ENCODE peak calls at places on chromosomes 13 and 19, in six cellular contexts. One of them, this sample, is unnamed.

GRCh38 chr13:50222569-50223332 is 207.5 kb downstream of the KCNRG start:
- DNase-seq in T-cell: no peak
- DNase-seq in activated T-helper 1 cell treated with Interleukin-2 at 50 U/mL for 16 hours: no peak
- DNase-seq in nucleus accumbens: no peak
- DNase-seq in GM04504: peak
- DNase-seq in stimulated activated CD8-positive, alpha-beta memory T cell treated with anti-CD3 and anti-CD28 coated beads, Interleukin-12 subunit alpha, Interleukin-12 subunit beta, amount 100 ng/mL, for 4 hours: no peak
- DNase-seq in this sample: peak

GRCh38 chr19:5046339-5047039 is 77.6 kb downstream of the KDM4B start:
- DNase-seq in T-cell: no peak
- DNase-seq in nucleus accumbens: no peak
- DNase-seq in GM04504: peak
- DNase-seq in activated T-helper 1 cell treated with Interleukin-2 at 50 U/mL for 16 hours: no peak
- DNase-seq in stimulated activated CD8-positive, alpha-beta memory T cell treated with anti-CD3 and anti-CD28 coated beads, Interleukin-12 subunit alpha, Interleukin-12 subunit beta, amount 100 ng/mL, for 4 hours: no peak
- DNase-seq in this sample: peak

GRCh38 chr13:111920932-111921705 is 145.8 kb upstream of the SOX1 start:
- DNase-seq in T-cell: no peak
- DNase-seq in nucleus accumbens: no peak
- DNase-seq in GM04504: no peak
- DNase-seq in activated T-helper 1 cell treated with Interleukin-2 at 50 U/mL for 16 hours: no peak
- DNase-seq in stimulated activated CD8-positive, alpha-beta memory T cell treated with anti-CD3 and anti-CD28 coated beads, Interleukin-12 subunit alpha, Interleukin-12 subunit beta, amount 100 ng/mL, for 4 hours: no peak
- DNase-seq in this sample: no peak

GRCh38 chr13:110652231-110652730 is 36.9 kb downstream of the NAXD start:
- DNase-seq in GM04504: no peak
- DNase-seq in activated T-helper 1 cell treated with Interleukin-2 at 50 U/mL for 16 hours: no peak
- DNase-seq in nucleus accumbens: no peak
- DNase-seq in stimulated activated CD8-positive, alpha-beta memory T cell treated with anti-CD3 and anti-CD28 coated beads, Interleukin-12 subunit alpha, Interleukin-12 subunit beta, amount 100 ng/mL, for 4 hours: no peak
- DNase-seq in T-cell: no peak
- DNase-seq in this sample: no peak

GRCh38 chr13:29948246-29948645 is 97.8 kb upstream of the UBL3 start:
- DNase-seq in T-cell: no peak
- DNase-seq in stimulated activated CD8-positive, alpha-beta memory T cell treated with anti-CD3 and anti-CD28 coated beads, Interleukin-12 subunit alpha, Interleukin-12 subunit beta, amount 100 ng/mL, for 4 hours: no peak
- DNase-seq in activated T-helper 1 cell treated with Interleukin-2 at 50 U/mL for 16 hours: no peak
- DNase-seq in nucleus accumbens: no peak
- DNase-seq in GM04504: peak
- DNase-seq in this sample: no peak

GRCh38 chr13:111202745-111203144 is 87.6 kb downstream of the ARHGEF7 start:
- DNase-seq in nucleus accumbens: no peak
- DNase-seq in GM04504: no peak
- DNase-seq in activated T-helper 1 cell treated with Interleukin-2 at 50 U/mL for 16 hours: no peak
- DNase-seq in stimulated activated CD8-positive, alpha-beta memory T cell treated with anti-CD3 and anti-CD28 coated beads, Interleukin-12 subunit alpha, Interleukin-12 subunit beta, amount 100 ng/mL, for 4 hours: no peak
- DNase-seq in T-cell: peak
- DNase-seq in this sample: peak

GRCh38 chr13:20295956-20296355 is 63.8 kb upstream of the GJB6 start:
- DNase-seq in T-cell: no peak
- DNase-seq in GM04504: no peak
- DNase-seq in stimulated activated CD8-positive, alpha-beta memory T cell treated with anti-CD3 and anti-CD28 coated beads, Interleukin-12 subunit alpha, Interleukin-12 subunit beta, amount 100 ng/mL, for 4 hours: no peak
- DNase-seq in nucleus accumbens: no peak
- DNase-seq in activated T-helper 1 cell treated with Interleukin-2 at 50 U/mL for 16 hours: no peak
- DNase-seq in this sample: no peak

GRCh38 chr13:58025821-58026220 is 394.3 kb downstream of the PCDH17 start:
- DNase-seq in nucleus accumbens: no peak
- DNase-seq in T-cell: no peak
- DNase-seq in GM04504: no peak
- DNase-seq in stimulated activated CD8-positive, alpha-beta memory T cell treated with anti-CD3 and anti-CD28 coated beads, Interleukin-12 subunit alpha, Interleukin-12 subunit beta, amount 100 ng/mL, for 4 hours: no peak
- DNase-seq in activated T-helper 1 cell treated with Interleukin-2 at 50 U/mL for 16 hours: no peak
- DNase-seq in this sample: no peak

GRCh38 chr13:23714672-23715071 is 144.5 kb downstream of the TNFRSF19 start:
- DNase-seq in T-cell: no peak
- DNase-seq in nucleus accumbens: no peak
- DNase-seq in GM04504: no peak
- DNase-seq in stimulated activated CD8-positive, alpha-beta memory T cell treated with anti-CD3 and anti-CD28 coated beads, Interleukin-12 subunit alpha, Interleukin-12 subunit beta, amount 100 ng/mL, for 4 hours: no peak
- DNase-seq in activated T-helper 1 cell treated with Interleukin-2 at 50 U/mL for 16 hours: no peak
- DNase-seq in this sample: no peak

GRCh38 chr13:98586400-98587144 is 9.7 kb upstream of the STK24 start:
- DNase-seq in T-cell: no peak
- DNase-seq in nucleus accumbens: no peak
- DNase-seq in GM04504: no peak
- DNase-seq in stimulated activated CD8-positive, alpha-beta memory T cell treated with anti-CD3 and anti-CD28 coated beads, Interleukin-12 subunit alpha, Interleukin-12 subunit beta, amount 100 ng/mL, for 4 hours: no peak
- DNase-seq in activated T-helper 1 cell treated with Interleukin-2 at 50 U/mL for 16 hours: no peak
- DNase-seq in this sample: peak

GRCh38 chr13:43094901-43095300 is 71.5 kb downstream of the DNAJC15 start:
- DNase-seq in stimulated activated CD8-positive, alpha-beta memory T cell treated with anti-CD3 and anti-CD28 coated beads, Interleukin-12 subunit alpha, Interleukin-12 subunit beta, amount 100 ng/mL, for 4 hours: no peak
- DNase-seq in activated T-helper 1 cell treated with Interleukin-2 at 50 U/mL for 16 hours: no peak
- DNase-seq in GM04504: no peak
- DNase-seq in T-cell: no peak
- DNase-seq in nucleus accumbens: no peak
- DNase-seq in this sample: no peak

GRCh38 chr13:107900775-107901174 is 314.6 kb downstream of the LIG4 start:
- DNase-seq in T-cell: no peak
- DNase-seq in GM04504: no peak
- DNase-seq in nucleus accumbens: no peak
- DNase-seq in activated T-helper 1 cell treated with Interleukin-2 at 50 U/mL for 16 hours: no peak
- DNase-seq in stimulated activated CD8-positive, alpha-beta memory T cell treated with anti-CD3 and anti-CD28 coated beads, Interleukin-12 subunit alpha, Interleukin-12 subunit beta, amount 100 ng/mL, for 4 hours: no peak
- DNase-seq in this sample: no peak

GRCh38 chr19:23698711-23699520 is 11.9 kb upstream of the ZNF675 start:
- DNase-seq in stimulated activated CD8-positive, alpha-beta memory T cell treated with anti-CD3 and anti-CD28 coated beads, Interleukin-12 subunit alpha, Interleukin-12 subunit beta, amount 100 ng/mL, for 4 hours: no peak
- DNase-seq in activated T-helper 1 cell treated with Interleukin-2 at 50 U/mL for 16 hours: no peak
- DNase-seq in T-cell: no peak
- DNase-seq in GM04504: no peak
- DNase-seq in nucleus accumbens: no peak
- DNase-seq in this sample: peak

GRCh38 chr13:102870677-102871415 is 25.0 kb downstream of the ERCC5 start:
- DNase-seq in activated T-helper 1 cell treated with Interleukin-2 at 50 U/mL for 16 hours: peak
- DNase-seq in GM04504: peak
- DNase-seq in T-cell: peak
- DNase-seq in stimulated activated CD8-positive, alpha-beta memory T cell treated with anti-CD3 and anti-CD28 coated beads, Interleukin-12 subunit alpha, Interleukin-12 subunit beta, amount 100 ng/mL, for 4 hours: no peak
- DNase-seq in nucleus accumbens: peak
- DNase-seq in this sample: peak

This sample was measured in NCI-H69.